ENCODE peak calls at places on chromosome 1, in nine cellular contexts. L is mesenchymal stem cell, E is brain microvascular endothelial cell, O is kidney epithelial cell, X is aorta, H is AG10803, F is NT2/D1, D is adrenal gland, N is iPS DF 6.9. Z is an unnamed sample.

GRCh38 chr1:38274974-38275373 is 228.4 kb upstream of the POU3F1 start:
- DNase-seq in O (no peak), L (no peak), E (no peak), N (no peak), H (no peak), X (no peak), F (no peak), D (peak), Z (no peak)

GRCh38 chr1:51877434-51878306 is 857 bp downstream of the NRDC start:
- DNase-seq in X (peak), F (peak), H (peak), L (peak), E (peak), N (no peak), O (no peak), D (peak), Z (no peak)

GRCh38 chr1:16478091-16478490 is 36.0 kb downstream of the RNU1-1 start:
- DNase-seq in H (no peak), L (no peak), F (no peak), D (no peak), E (no peak), X (no peak), O (no peak), N (no peak), Z (no peak)

GRCh38 chr1:4317207-4317606 is 337.2 kb upstream of the AJAP1 start:
- DNase-seq in H (no peak), D (no peak), X (no peak), O (no peak), F (no peak), L (no peak), E (no peak), N (no peak), Z (no peak)

GRCh38 chr1:31977361-31978131 is 36.1 kb upstream of the KHDRBS1 start:
- DNase-seq in D (no peak), O (no peak), E (peak), F (peak), X (no peak), L (peak), N (peak), H (peak), Z (peak)

GRCh38 chr1:109132980-109133379 is 19.1 kb downstream of the ELAPOR1 start:
- DNase-seq in H (no peak), L (no peak), E (no peak), X (no peak), O (no peak), F (no peak), N (no peak), D (no peak), Z (no peak)

GRCh38 chr1:44514673-44515072 is 109.6 kb downstream of the RNF220 start:
- DNase-seq in H (no peak), X (no peak), O (no peak), N (no peak), L (no peak), F (no peak), E (no peak), D (no peak), Z (no peak)

GRCh38 chr1:223846668-223847007 is 891 bp upstream of the TP53BP2 start:
- DNase-seq in O (no peak), F (peak), E (no peak), D (peak), N (no peak), H (peak), L (no peak), X (no peak), Z (no peak)

GRCh38 chr1:193303849-193304248 is 117.4 kb upstream of the B3GALT2 start:
- DNase-seq in D (no peak), X (no peak), F (no peak), O (no peak), N (no peak), E (no peak), H (no peak), L (no peak), Z (no peak)

GRCh38 chr1:64956733-64957441 is 9.5 kb downstream of the JAK1 start:
- DNase-seq in O (no peak), E (no peak), F (no peak), L (no peak), D (no peak), N (no peak), X (no peak), H (no peak), Z (no peak)

DNA sequence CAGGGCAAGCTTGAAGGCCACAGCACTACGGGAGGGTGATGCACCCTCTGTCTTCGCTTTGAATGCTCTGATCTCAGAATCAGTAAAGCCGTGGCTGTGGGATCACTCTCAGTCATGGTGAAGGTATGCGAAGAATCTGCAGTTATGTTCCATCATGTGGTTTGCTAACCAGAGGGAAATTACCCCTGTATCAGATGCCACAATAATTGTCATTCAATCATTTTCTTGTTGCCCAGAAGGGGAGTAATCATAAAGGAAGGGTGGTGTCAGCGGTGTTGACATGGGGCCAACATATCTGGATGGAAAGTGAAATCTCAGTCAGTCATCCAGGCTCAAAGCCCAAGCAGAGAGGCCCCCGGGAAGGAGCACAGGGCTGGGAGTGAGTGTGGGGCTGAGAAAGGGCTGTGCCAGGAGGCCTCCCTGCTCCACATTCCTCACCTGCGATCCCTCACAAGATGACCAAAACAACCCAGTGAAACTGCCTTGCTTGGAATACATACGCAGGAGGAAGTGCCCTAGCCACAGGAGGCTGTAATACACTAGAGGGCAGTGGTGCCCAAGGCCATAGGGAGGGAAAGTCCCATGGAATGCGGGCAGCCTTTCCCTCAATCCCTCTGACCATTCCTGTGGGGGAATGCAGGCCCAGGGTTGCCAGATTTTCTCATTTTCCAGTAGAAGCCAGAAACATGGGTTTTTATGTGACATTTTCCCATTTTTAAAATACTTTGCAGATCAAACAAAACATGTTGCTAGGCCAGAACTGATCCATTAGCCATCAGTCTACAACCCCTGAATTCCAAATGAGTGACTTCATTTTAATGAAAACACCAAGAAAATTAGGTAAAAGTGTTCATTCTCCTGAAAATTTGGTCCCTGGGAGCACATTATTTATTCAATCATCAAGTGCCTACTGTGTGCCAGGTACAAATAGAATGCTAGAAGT is 95.7 kb upstream of the VANGL1 start:
- DNase-seq in H (peak), O (peak), N (peak), D (peak), L (peak), F (peak), X (peak), E (peak), Z (peak)
- H3K4me3 ChIP-seq in H (no peak), O (no peak), N (no peak), D (no peak), L (no peak), F (no peak), X (no peak), E (no peak), Z (no peak)

DNA sequence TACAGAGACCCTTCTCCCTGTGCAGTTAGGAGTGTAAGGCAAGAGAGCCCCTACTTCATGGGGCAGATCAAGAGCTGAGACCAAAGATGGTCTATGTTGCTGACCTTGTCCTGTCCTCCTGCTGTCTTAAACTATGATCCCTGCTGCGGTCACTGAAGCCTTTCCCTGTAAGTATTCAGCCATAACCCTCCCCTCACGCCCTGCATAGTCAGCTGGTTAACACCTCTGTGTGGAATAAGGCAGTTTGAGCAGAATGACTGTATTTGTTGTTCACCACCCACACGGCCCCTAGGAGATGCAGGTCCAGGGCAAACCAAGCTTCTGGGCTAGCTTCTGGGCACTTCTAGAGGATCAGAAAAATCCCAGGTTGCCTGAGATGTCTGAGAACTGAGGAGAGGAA is 356 bp downstream of the TSPAN1 start:
- DNase-seq in E (no peak), N (no peak), X (no peak), H (no peak), F (no peak), O (no peak), L (no peak), D (no peak), Z (no peak)
- H3K4me3 ChIP-seq in E (no peak), N (no peak), X (no peak), H (no peak), F (no peak), O (no peak), L (no peak), D (no peak), Z (no peak)

GRCh38 chr1:212858055-212858460 is at the start of gene FLVCR1:
- DNase-seq in N (peak), X (peak), E (peak), D (peak), F (peak), H (peak), O (peak), L (peak), Z (peak)
- H3K4me3 ChIP-seq in N (peak), X (peak), E (peak), D (peak), F (peak), H (peak), O (peak), L (peak), Z (peak)

GRCh38 chr1:244054247-244054923 is 3.3 kb downstream of the ZBTB18 start:
- DNase-seq in H (no peak), E (no peak), F (no peak), D (no peak), O (no peak), L (no peak), X (no peak), N (no peak), Z (no peak)
- H3K4me3 ChIP-seq in H (no peak), E (no peak), F (no peak), D (no peak), O (no peak), L (no peak), X (no peak), N (no peak), Z (no peak)

GRCh38 chr1:182386980-182387379 is 4.6 kb downstream of the GLUL start:
- DNase-seq in L (no peak), N (no peak), H (no peak), F (no peak), D (no peak), O (no peak), E (no peak), X (no peak), Z (no peak)

GRCh38 chr1:182385885-182386853 is 5.4 kb downstream of the GLUL start:
- DNase-seq in X (no peak), F (no peak), L (no peak), D (no peak), H (no peak), N (no peak), E (no peak), O (no peak), Z (no peak)

GRCh38 chr1:182389619-182390047 is 2.0 kb downstream of the GLUL start:
- DNase-seq in N (no peak), H (peak), O (no peak), E (no peak), X (no peak), D (no peak), F (no peak), L (peak), Z (no peak)

GRCh38 chr1:182387566-182387965 is 4.0 kb downstream of the GLUL start:
- DNase-seq in N (no peak), E (no peak), X (no peak), L (no peak), F (no peak), D (no peak), H (no peak), O (no peak), Z (no peak)

GRCh38 chr1:182388392-182389134 is 3.0 kb downstream of the GLUL start:
- DNase-seq in H (no peak), O (no peak), L (no peak), E (no peak), D (no peak), F (no peak), X (no peak), N (no peak), Z (no peak)
- H3K4me3 ChIP-seq in H (peak), O (no peak), L (no peak), E (no peak), D (no peak), F (peak), X (peak), N (no peak), Z (peak)

GRCh38 chr1:8026976-8027747 is 1.1 kb upstream of the ERRFI1 start:
- DNase-seq in E (peak), N (no peak), H (no peak), O (no peak), X (peak), F (no peak), D (no peak), L (peak), Z (no peak)
- H3K4me3 ChIP-seq in E (peak), N (peak), H (peak), O (peak), X (peak), F (peak), D (no peak), L (peak), Z (peak)

DNA sequence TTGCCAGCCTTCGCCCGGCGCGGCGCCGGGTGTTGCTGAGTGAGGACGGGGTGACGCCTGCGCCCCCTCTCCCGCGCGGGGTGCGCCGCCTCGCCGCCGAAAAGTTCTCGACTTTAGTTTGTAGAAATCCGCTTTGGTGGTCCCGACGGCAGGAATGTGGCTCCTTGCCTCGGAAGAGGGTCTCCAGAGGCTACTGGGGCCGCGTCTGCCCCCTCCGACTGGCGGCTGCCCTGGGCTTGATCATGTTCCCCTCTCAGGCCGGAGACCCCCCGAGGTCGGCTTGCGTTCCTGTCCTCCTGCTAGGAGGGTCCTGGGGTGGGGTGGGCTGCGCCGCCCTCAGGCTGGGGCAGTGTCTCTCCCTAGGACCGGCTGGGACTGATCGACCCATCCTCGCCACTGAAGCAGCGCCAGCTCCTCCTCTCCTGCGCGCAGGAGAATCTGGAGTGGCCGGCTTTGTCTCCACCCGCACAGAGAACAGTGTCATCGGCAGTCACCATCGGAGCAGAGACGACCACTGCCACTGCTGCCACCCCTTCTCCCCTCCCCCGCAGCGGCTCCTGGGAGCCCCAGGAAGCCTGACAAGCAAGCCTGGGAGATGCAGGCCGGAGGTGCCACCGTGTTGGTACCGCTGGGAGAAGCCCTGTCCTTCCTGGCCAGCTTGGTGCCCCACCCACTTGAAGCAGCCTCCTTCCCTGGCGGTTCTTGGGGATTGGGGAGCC is 554 bp upstream of the SLC30A2 start:
- DNase-seq in X (no peak), H (no peak), O (no peak), N (no peak), L (no peak), F (no peak), E (no peak), D (no peak), Z (no peak)
- H3K4me3 ChIP-seq in X (no peak), H (no peak), O (no peak), N (peak), L (no peak), F (peak), E (no peak), D (no peak), Z (no peak)

DNA sequence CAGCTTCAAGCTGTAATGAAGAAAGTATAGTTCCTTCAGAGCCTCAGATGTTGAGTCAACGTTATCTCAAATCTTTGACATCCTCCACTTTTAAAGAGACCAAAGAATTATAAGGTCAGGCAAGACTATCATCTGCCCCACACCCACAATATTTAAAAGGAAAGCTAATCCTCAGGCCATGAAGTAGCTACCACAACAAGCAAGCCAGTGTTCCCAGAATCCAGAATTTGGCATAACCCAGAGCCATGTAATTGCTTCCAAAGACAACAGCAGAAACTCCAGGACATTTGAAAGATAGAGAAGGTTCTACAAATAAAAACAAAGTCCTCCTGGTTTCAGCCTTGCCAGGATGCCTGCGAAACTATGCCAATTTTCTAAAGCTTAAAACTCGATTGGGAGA is 24.8 kb downstream of the VAV3 start:
- DNase-seq in N (no peak), L (no peak), H (no peak), F (no peak), X (no peak), E (no peak), O (no peak), D (no peak), Z (no peak)
- H3K4me3 ChIP-seq in N (no peak), L (no peak), H (no peak), F (no peak), X (no peak), E (no peak), O (no peak), D (no peak), Z (no peak)

GRCh38 chr1:160296036-160296435 is 11.1 kb upstream of the PEX19 start:
- DNase-seq in F (no peak), L (no peak), D (no peak), E (no peak), X (no peak), O (no peak), N (no peak), H (no peak), Z (no peak)

GRCh38 chr1:160293020-160293968 is 8.4 kb upstream of the PEX19 start:
- DNase-seq in N (no peak), F (no peak), D (peak), O (no peak), E (no peak), L (no peak), X (no peak), H (no peak), Z (no peak)

DNA sequence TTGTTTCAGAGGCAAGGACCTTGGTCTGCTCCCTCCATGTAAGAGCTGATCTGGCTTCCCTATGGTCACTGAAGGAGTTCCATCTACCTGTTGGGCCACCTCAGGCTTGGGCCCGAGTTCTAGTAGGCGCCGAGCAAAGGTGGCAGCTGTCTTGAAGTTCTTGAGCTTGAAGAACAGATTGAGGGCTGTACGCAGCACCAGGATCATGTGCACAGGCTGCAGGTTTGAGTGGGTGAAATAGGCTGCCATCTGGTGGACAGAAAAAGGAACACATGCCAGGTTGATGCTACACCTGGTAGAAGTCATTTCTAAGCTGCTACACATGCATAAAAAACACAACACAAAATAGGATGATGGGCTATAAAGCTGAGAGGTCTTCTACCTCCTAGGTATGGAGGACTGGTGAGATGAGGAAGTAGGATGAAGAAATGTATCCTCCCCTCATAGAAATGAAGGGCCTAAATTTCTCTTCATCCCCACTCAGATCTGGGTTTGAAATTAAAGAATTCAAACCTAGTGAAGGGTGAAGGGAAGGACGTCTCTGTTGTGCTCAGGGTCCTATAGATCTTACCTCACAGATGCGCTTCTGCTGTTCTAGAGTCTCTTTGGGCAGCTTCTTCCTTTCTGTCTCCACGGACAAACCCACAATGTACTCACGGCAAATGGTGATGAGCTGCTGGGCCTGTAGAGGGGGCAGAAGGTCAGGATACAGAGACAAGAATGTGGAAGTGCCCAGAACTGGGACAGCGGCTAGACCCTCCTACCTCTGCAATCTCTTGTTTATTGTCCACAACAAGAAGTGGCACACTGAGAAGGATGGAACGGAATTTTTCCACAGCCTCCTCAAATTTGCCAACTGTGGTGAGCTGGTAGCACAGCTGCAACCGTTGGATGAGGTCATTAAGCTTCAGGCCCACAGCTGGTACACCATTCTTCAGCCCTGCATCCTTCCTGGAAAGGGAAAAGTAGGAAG is 6.6 kb upstream of the PEX19 start:
- DNase-seq in E (peak), O (peak), D (peak), L (peak), N (peak), H (peak), F (peak), X (peak), Z (peak)
- H3K4me3 ChIP-seq in E (no peak), O (no peak), D (no peak), L (no peak), N (no peak), H (no peak), F (no peak), X (no peak), Z (no peak)

Z was measured in HFF-Myc.